ENCODE peak calls at places on chromosomes 11 and 22, in five cellular contexts. One of them, this sample, is unnamed.

GRCh38 chr11:12502950-12503579 is 125.7 kb downstream of the PARVA start:
- DNase-seq in left ventricle myocardium superior: no peak
- DNase-seq in substantia nigra: no peak
- DNase-seq in NCI-H1436: no peak
- DNase-seq in GM04503: no peak
- DNase-seq in this sample: no peak

GRCh38 chr11:120785576-120785975 is 238.3 kb upstream of the TBCEL start:
- DNase-seq in left ventricle myocardium superior: no peak
- DNase-seq in NCI-H1436: no peak
- DNase-seq in GM04503: no peak
- DNase-seq in substantia nigra: no peak
- DNase-seq in this sample: no peak

GRCh38 chr11:88475991-88476418 is 138.5 kb upstream of the CTSC start:
- DNase-seq in GM04503: peak; percentile 71
- DNase-seq in substantia nigra: no peak
- DNase-seq in NCI-H1436: no peak
- DNase-seq in left ventricle myocardium superior: no peak
- DNase-seq in this sample: no peak

GRCh38 chr11:499201-500076 is 7.6 kb downstream of the RNH1 start:
- DNase-seq in GM04503: no peak
- DNase-seq in left ventricle myocardium superior: peak; percentile 36
- DNase-seq in substantia nigra: no peak
- DNase-seq in NCI-H1436: no peak
- DNase-seq in this sample: no peak

GRCh38 chr11:91587131-91587530 is 637.5 kb upstream of the FAT3 start:
- DNase-seq in NCI-H1436: no peak
- DNase-seq in substantia nigra: no peak
- DNase-seq in GM04503: no peak
- DNase-seq in left ventricle myocardium superior: no peak
- DNase-seq in this sample: no peak

GRCh38 chr11:24861440-24861839 is 364.6 kb downstream of the LUZP2 start:
- DNase-seq in NCI-H1436: no peak
- DNase-seq in left ventricle myocardium superior: no peak
- DNase-seq in substantia nigra: no peak
- DNase-seq in GM04503: no peak
- DNase-seq in this sample: no peak

GRCh38 chr22:42959472-42960145 is 55.3 kb downstream of the PACSIN2 start:
- DNase-seq in substantia nigra: no peak
- DNase-seq in GM04503: peak; percentile 54
- DNase-seq in left ventricle myocardium superior: peak; percentile 62
- DNase-seq in NCI-H1436: no peak
- DNase-seq in this sample: no peak

GRCh38 chr11:124115782-124116616 is 749 bp downstream of the VWA5A start:
- DNase-seq in NCI-H1436: no peak
- DNase-seq in GM04503: no peak
- DNase-seq in substantia nigra: no peak
- DNase-seq in left ventricle myocardium superior: peak; percentile 32
- DNase-seq in this sample: no peak

GRCh38 chr22:42397332-42398246 is 34.6 kb downstream of the NFAM1 start:
- DNase-seq in GM04503: no peak
- DNase-seq in substantia nigra: no peak
- DNase-seq in NCI-H1436: no peak
- DNase-seq in left ventricle myocardium superior: no peak
- DNase-seq in this sample: no peak

GRCh38 chr22:25712661-25713400 is 29.2 kb upstream of the MYO18B start:
- DNase-seq in NCI-H1436: no peak
- DNase-seq in left ventricle myocardium superior: no peak
- DNase-seq in substantia nigra: no peak
- DNase-seq in GM04503: no peak
- DNase-seq in this sample: no peak

GRCh38 chr11:36065436-36065835 is 121.6 kb downstream of the LDLRAD3 start:
- DNase-seq in left ventricle myocardium superior: no peak
- DNase-seq in NCI-H1436: no peak
- DNase-seq in GM04503: no peak
- DNase-seq in substantia nigra: no peak
- DNase-seq in this sample: no peak

GRCh38 chr11:30392221-30392784 is 69.4 kb downstream of the ARL14EP start:
- DNase-seq in NCI-H1436: no peak
- DNase-seq in GM04503: no peak
- DNase-seq in left ventricle myocardium superior: no peak
- DNase-seq in substantia nigra: no peak
- DNase-seq in this sample: no peak

GRCh38 chr11:68302256-68303054 is 9.9 kb upstream of the LRP5 start:
- DNase-seq in left ventricle myocardium superior: no peak
- DNase-seq in GM04503: no peak
- DNase-seq in NCI-H1436: no peak
- DNase-seq in substantia nigra: no peak
- DNase-seq in this sample: no peak

GRCh38 chr11:66181632-66182345 is 86.7 kb upstream of the RAB1B start:
- DNase-seq in left ventricle myocardium superior: no peak
- DNase-seq in GM04503: no peak
- DNase-seq in substantia nigra: no peak
- DNase-seq in NCI-H1436: no peak
- DNase-seq in this sample: no peak

GRCh38 chr11:68371176-68372041 is 59.0 kb downstream of the LRP5 start:
- DNase-seq in substantia nigra: no peak
- DNase-seq in left ventricle myocardium superior: peak; percentile 81
- DNase-seq in NCI-H1436: no peak
- DNase-seq in GM04503: no peak
- DNase-seq in this sample: no peak

GRCh38 chr11:112637046-112637445 is 324.2 kb upstream of the NCAM1 start:
- DNase-seq in substantia nigra: peak; percentile 74
- DNase-seq in left ventricle myocardium superior: no peak
- DNase-seq in GM04503: no peak
- DNase-seq in NCI-H1436: no peak
- DNase-seq in this sample: no peak

GRCh38 chr11:65780770-65781151 is at the start of gene AP5B1:
- DNase-seq in GM04503: no peak
- DNase-seq in substantia nigra: no peak
- DNase-seq in left ventricle myocardium superior: peak; percentile 80
- DNase-seq in NCI-H1436: peak; percentile 44
- DNase-seq in this sample: peak; percentile 63

GRCh38 chr11:62556102-62556871 is 9.7 kb upstream of the AHNAK start:
- DNase-seq in left ventricle myocardium superior: peak; percentile 90
- DNase-seq in GM04503: peak; percentile 88
- DNase-seq in substantia nigra: peak; percentile 36
- DNase-seq in NCI-H1436: no peak
- DNase-seq in this sample: peak; percentile 87

GRCh38 chr11:112229746-112230433 is 3.7 kb downstream of the PTS start:
- DNase-seq in GM04503: peak; percentile 93
- DNase-seq in substantia nigra: no peak
- DNase-seq in NCI-H1436: no peak
- DNase-seq in left ventricle myocardium superior: no peak
- DNase-seq in this sample: no peak

GRCh38 chr11:90757851-90758494 is 535.1 kb upstream of the CHORDC1 start:
- DNase-seq in GM04503: no peak
- DNase-seq in substantia nigra: no peak
- DNase-seq in NCI-H1436: no peak
- DNase-seq in left ventricle myocardium superior: no peak
- DNase-seq in this sample: no peak

GRCh38 chr11:109123811-109124787 is 297.9 kb upstream of the C11orf87 start:
- DNase-seq in NCI-H1436: no peak
- DNase-seq in substantia nigra: no peak
- DNase-seq in GM04503: peak; percentile 7
- DNase-seq in left ventricle myocardium superior: peak; percentile 73
- DNase-seq in this sample: no peak

GRCh38 chr22:38465673-38466490 is 2.0 kb upstream of the KDELR3 start:
- DNase-seq in GM04503: no peak
- DNase-seq in NCI-H1436: no peak
- DNase-seq in left ventricle myocardium superior: no peak
- DNase-seq in substantia nigra: no peak
- DNase-seq in this sample: no peak

GRCh38 chr22:37010174-37010573 is 9.1 kb downstream of the TST start:
- DNase-seq in left ventricle myocardium superior: no peak
- DNase-seq in NCI-H1436: no peak
- DNase-seq in substantia nigra: no peak
- DNase-seq in GM04503: no peak
- DNase-seq in this sample: no peak

GRCh38 chr22:44944891-44945600 is 64.8 kb downstream of the PHF21B start:
- DNase-seq in GM04503: no peak
- DNase-seq in left ventricle myocardium superior: no peak
- DNase-seq in substantia nigra: no peak
- DNase-seq in NCI-H1436: no peak
- DNase-seq in this sample: no peak

GRCh38 chr11:15976433-15977045 is 379.8 kb downstream of the SOX6 start:
- DNase-seq in NCI-H1436: no peak
- DNase-seq in GM04503: no peak
- DNase-seq in substantia nigra: no peak
- DNase-seq in left ventricle myocardium superior: no peak
- DNase-seq in this sample: no peak

GRCh38 chr11:83174008-83174407 is 17.1 kb downstream of the PCF11 start:
- DNase-seq in NCI-H1436: no peak
- DNase-seq in left ventricle myocardium superior: no peak
- DNase-seq in GM04503: no peak
- DNase-seq in substantia nigra: no peak
- DNase-seq in this sample: no peak

GRCh38 chr11:31325162-31325561 is 44.4 kb downstream of the DCDC1 start:
- DNase-seq in GM04503: peak; percentile 34
- DNase-seq in left ventricle myocardium superior: no peak
- DNase-seq in NCI-H1436: no peak
- DNase-seq in substantia nigra: no peak
- DNase-seq in this sample: no peak

GRCh38 chr11:113628912-113629311 is 77.2 kb downstream of the TMPRSS5 start:
- DNase-seq in left ventricle myocardium superior: no peak
- DNase-seq in substantia nigra: no peak
- DNase-seq in GM04503: no peak
- DNase-seq in NCI-H1436: no peak
- DNase-seq in this sample: no peak

GRCh38 chr22:37765498-37765897 is 42.2 kb upstream of the GCAT start:
- DNase-seq in NCI-H1436: no peak
- DNase-seq in GM04503: no peak
- DNase-seq in left ventricle myocardium superior: peak; percentile 81
- DNase-seq in substantia nigra: no peak
- DNase-seq in this sample: no peak